ENCODE peak calls at places on chromosomes 12 and 14, in four cellular contexts. T is ovary, H is tibial nerve, G is uterus. C is an unnamed sample.

GRCh38 chr12:112234303-112234702 is 108.9 kb downstream of the TRAFD1 start:
- DNase-seq in G (no peak), T (no peak), H (no peak), C (no peak)

GRCh38 chr12:120257041-120257821 is 8.3 kb downstream of the PXN start:
- DNase-seq in G (peak), H (peak), T (peak), C (peak)

GRCh38 chr14:79920180-79920579 is 291.1 kb downstream of the DIO2 start:
- DNase-seq in G (no peak), T (no peak), H (no peak), C (no peak)

GRCh38 chr14:26841361-26841760 is 243.5 kb upstream of the NOVA1 start:
- DNase-seq in G (no peak), T (no peak), H (no peak), C (no peak)

GRCh38 chr14:65927871-65928270 is 515.3 kb downstream of the FUT8 start:
- DNase-seq in H (no peak), T (no peak), G (no peak), C (no peak)

GRCh38 chr12:19382111-19382526 is 57.2 kb upstream of the AEBP2 start:
- DNase-seq in H (no peak), T (no peak), G (no peak), C (peak)

GRCh38 chr14:96592591-96593388 is 90.6 kb downstream of the PAPOLA start:
- DNase-seq in T (peak), H (no peak), G (no peak), C (peak)

GRCh38 chr12:47276253-47277070 is 196.7 kb upstream of the AMIGO2 start:
- DNase-seq in G (no peak), H (peak), T (no peak), C (peak)

GRCh38 chr14:34227834-34228662 is 234.0 kb downstream of the SPTSSA start:
- DNase-seq in G (peak), H (peak), T (peak), C (peak)

GRCh38 chr14:36662543-36663403 is 1.1 kb downstream of the PAX9 start:
- DNase-seq in T (no peak), G (no peak), H (no peak), C (no peak)

GRCh38 chr14:105398044-105398725 is at the start of gene TEX22:
- DNase-seq in H (peak), G (peak), T (peak), C (peak)
- TF ChIP-seq POLR2A in H (peak), G (peak), T (peak), C (peak)

GRCh38 chr12:50187084-50187900 is 20.1 kb upstream of the CERS5 start:
- DNase-seq in G (no peak), T (no peak), H (no peak), C (no peak)
- H3K4me3 ChIP-seq in G (no peak), T (no peak), H (no peak), C (no peak)

GRCh38 chr14:104596451-104596918 is 8.1 kb downstream of the TMEM179 start:
- DNase-seq in T (no peak), G (no peak), H (no peak), C (no peak)
- TF ChIP-seq POLR2A in T (no peak), G (no peak), H (no peak), C (no peak)

DNA sequence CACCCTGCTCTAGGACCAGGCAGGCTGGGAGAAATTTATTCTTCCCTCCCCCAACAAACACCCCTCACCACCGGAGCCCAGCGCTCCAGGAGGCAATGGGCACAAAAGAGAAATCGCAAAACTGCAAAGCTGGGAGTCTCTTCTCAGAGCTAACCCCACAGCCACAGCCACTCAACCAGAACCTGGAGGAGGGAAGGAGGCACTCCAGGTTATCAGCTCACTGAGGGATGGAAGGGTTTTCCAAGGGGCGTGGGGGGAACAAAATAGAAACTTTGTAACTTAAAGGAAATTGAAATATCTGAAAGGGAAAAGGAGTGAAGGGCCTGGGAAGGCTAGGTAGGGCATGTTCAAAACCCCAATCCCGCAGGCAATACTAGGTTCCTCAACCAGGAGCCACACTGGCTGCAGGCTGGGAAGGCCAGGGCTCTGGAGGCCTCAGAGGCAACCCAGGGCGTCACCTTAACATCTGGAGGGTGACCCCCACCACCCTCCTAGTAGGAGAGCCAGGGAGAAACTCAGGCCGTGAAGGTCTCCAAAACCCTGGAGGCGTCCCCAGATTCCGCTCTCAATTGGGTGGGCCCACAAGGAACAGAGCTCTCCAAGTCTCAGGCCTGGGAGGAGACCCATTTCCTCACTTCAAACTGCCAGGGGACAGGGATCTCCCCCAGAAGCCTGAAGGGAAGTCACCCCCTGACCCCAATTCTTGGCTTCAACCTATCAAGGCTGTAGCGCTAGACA is 3.2 kb downstream of the KDM2B start:
- DNase-seq in H (no peak), G (no peak), T (peak), C (no peak)
- H3K4me3 ChIP-seq in H (peak), G (no peak), T (peak), C (no peak)

DNA sequence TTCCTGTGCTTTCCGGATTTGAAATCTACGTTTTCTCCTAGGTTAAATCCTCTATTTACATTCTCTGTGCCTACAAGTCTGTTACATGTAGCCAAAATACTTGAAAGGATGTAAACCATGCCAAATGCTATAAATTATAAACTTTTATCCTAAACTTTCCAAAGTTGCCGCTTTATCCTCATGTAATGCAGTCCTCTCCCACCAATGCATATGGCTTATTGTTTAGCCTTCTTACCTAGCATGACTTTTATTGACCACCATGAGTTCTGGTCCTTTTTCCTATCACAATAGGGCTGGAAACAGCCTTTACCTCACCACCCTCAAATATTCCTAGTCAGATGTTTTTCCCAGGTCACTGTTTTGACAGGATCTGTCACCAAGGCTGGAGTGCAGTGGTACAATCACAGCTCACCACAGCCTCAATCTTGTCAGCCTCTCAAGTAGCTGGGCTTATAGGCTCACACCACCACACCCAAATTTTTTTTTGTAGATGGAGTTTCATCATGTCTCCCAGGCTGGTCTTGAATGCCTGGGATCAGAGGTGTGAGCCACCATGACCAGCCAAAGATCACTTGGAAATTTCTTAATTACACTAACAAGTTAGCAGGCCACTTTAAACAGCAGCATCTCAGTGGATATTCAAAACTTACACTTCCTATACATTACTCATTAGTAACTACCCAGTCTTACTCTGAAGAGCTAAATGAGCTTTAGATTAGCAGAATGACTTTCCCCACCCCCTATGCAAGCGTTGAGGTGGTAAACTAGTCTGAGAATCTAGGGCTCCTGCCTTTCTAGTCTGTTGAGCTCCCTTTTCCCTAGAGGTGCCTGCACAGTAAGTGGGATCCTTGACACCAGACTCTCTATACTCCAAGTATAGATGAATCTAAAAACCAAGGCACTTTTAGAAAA is 4.1 kb downstream of the TUBA1B start:
- DNase-seq in H (no peak), T (no peak), G (no peak), C (no peak)
- TF ChIP-seq POLR2A in H (no peak), T (no peak), G (no peak), C (no peak)

GRCh38 chr12:95385646-95386045 is 88.3 kb upstream of the METAP2 start:
- DNase-seq in G (no peak), T (no peak), H (peak), C (no peak)
- H3K4me3 ChIP-seq in G (peak), T (peak), H (no peak), C (no peak)

DNA sequence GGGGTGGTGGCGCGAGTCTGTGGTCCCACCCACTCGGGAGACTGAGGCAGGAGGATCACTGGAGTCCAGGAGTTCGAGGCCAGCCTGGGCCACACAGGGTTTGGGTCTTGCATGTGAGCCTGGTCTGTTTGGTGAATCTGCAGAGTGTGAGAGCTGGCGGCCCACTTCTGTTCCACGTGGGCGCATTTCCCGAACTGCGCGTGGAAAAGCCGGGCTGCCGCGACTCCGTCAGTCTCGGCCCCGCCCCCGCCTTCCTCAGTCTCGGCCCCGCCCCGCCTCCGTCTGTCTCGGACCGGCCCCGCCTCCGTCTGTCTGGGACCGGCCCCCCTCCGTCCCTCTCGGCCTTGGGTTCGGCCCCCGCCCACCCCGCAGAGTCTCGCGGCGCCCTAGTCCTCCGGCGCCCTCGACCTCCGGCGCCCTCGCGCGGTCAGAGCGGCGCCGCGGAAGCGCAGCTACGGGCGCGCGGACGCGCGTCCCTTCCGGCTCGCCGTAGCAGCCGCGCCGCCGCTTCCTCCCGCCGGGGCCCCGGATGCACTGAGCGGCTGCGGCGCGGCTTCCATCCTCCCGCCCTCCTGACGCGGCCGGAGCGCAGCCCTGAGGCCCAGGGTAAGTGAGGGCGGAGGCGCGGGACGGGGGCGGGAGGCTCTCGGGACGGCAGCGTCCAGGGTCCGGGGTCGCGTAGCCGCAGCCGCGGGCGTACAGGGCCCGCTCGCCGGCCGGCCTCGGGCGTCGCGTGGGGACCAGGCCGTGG is at the start of gene EP400:
- DNase-seq in T (peak), G (peak), H (peak), C (peak)
- TF ChIP-seq POLR2A in T (no peak), G (peak), H (no peak), C (no peak)

GRCh38 chr14:91942946-91943345 is 4.5 kb downstream of the FBLN5 start:
- DNase-seq in H (no peak), T (no peak), G (no peak), C (no peak)

GRCh38 chr14:91946313-91947195 is 940 bp downstream of the FBLN5 start:
- DNase-seq in H (peak), T (no peak), G (no peak), C (no peak)

GRCh38 chr14:91942128-91942527 is 5.4 kb downstream of the FBLN5 start:
- DNase-seq in T (no peak), G (no peak), H (no peak), C (no peak)

GRCh38 chr14:91945776-91946305 is 1.7 kb downstream of the FBLN5 start:
- DNase-seq in T (no peak), H (no peak), G (no peak), C (no peak)

DNA sequence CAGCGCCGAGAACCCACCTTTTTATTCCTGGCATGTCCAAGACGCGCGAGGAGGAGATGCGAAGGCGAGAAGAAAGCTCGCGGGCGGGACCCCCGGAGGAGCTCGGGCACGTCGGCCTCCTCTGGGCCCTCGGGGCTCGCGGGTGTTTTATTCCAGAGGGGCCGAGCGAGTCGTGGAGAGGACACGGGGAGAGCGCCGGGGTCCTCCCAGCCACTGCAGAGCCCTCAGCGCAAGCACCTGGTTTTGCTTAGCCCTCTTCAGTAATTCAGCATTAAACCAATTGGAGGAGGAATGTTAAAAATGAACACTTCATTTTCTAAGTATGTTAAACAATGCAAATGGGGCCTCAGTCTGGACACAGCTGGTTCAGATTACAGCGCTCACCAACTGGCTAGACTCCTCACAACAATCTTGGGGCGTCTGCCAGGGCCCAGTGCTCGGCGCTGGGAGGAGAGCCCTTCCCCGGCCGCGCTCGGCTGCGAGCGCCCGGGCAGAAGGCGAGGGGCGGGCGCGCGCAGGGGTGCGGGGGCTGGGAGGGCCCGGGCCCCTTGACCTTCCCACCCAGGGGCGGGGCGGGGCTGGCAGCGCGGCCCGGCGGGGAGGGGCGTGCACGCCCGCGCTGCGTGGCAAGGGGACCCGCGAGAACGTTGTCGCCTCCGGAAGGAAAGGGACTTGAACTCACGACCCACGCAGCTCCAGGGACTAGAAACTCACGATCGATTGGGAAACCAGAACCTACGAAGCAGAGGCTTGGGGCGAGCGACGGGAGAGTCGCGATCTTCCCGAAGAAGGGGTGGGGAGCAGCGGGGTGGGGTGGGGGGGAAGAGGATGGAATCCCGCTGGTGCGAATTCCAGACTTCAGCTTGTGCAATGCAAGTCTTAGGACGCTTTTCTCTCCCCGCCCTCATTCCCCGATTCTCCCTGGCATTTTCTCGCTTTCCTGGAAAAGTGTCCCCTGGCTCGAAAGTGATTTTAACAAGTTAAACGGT is at the start of gene FBLN5:
- DNase-seq in T (peak), H (peak), G (peak), C (peak)
- H3K4me3 ChIP-seq in T (peak), H (peak), G (peak), C (peak)

GRCh38 chr14:94381149-94382030 is 7.0 kb downstream of the SERPINA1 start:
- DNase-seq in G (no peak), H (no peak), T (no peak), C (no peak)
- TF ChIP-seq POLR2A in G (no peak), H (no peak), T (no peak), C (no peak)

DNA sequence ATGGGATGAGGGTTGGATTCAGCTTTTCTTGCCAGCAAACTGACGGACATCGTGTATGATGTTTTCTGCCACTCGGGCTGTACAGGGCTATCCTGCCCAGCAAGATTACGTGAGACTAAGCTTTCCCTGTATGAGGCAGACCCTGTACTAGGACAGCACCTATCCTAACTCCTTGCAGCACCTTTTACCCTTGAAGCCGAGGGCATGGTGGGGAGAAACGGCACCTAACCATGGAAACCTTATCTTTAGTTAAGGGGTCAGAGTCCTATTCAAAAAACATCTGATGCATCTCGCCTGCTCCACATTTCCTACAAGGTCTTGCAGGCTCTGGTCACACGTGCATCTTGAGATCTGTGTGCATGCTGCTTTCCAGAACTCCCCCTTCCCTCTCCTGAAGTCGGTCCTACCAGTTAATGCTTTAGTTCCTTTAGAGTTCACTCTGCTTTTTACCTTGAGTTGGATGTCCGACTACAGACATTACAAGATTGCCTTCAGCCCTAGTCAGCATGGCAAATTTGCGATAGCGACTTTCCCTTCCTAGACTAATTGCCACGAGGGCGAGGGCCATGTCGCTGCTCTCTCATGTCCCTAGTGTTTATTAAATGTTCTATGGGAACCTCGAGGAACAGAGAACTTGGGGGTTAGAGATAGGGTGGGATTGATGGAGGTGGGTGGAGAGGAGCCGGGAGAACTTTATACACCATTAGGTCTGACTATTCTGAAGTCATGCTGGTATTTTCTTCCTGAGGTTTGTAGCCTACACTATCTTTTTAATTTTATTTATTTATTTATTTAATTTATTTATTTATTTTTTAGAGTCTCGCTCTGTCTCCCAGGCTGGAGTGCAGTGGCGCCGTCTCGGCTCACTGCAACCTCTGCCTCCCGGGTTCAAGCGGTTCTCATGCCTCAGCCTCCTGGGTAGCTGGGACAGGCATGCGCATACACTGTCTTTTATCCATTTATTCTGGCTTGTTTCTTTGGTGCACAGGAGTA is 6.6 kb downstream of the RAN start:
- DNase-seq in G (no peak), H (no peak), T (no peak), C (no peak)
- H3K4me3 ChIP-seq in G (no peak), H (no peak), T (no peak), C (no peak)